ENCODE peak calls at places on chromosomes 5 and 9, in six cellular contexts. R is GM10248, A is omental fat pad, C is fibroblast of lung, Q is kidney, V is upper lobe of right lung. K is an unnamed sample.

GRCh38 chr5:41638685-41639084 is 128.3 kb upstream of the PLCXD3 start:
- DNase-seq in R (no peak), A (no peak), C (no peak), Q (no peak), V (no peak), K (no peak)

GRCh38 chr5:160792281-160792680 is 59.7 kb downstream of the ATP10B start:
- DNase-seq in R (no peak), A (no peak), C (no peak), Q (no peak), V (no peak), K (no peak)

GRCh38 chr5:88727705-88728313 is 155.2 kb downstream of the MEF2C start:
- DNase-seq in R (no peak), A (no peak), C (peak), Q (no peak), V (no peak), K (no peak)

GRCh38 chr5:6710078-6710477 is 3.2 kb upstream of the TENT4A start:
- DNase-seq in R (no peak), A (no peak), C (no peak), Q (no peak), V (no peak), K (no peak)

GRCh38 chr5:75335486-75335885 is 1.5 kb upstream of the HMGCR start:
- DNase-seq in R (no peak), A (no peak), C (no peak), Q (no peak), V (no peak), K (no peak)

GRCh38 chr5:81700166-81700565 is 50.7 kb downstream of the SSBP2 start:
- DNase-seq in R (no peak), A (no peak), C (no peak), Q (no peak), V (no peak), K (no peak)

GRCh38 chr5:14739538-14739937 is 75.0 kb downstream of the OTULIN start:
- DNase-seq in R (no peak), A (no peak), C (peak), Q (no peak), V (no peak), K (no peak)

GRCh38 chr5:180130876-180131740 is 59.5 kb upstream of the RNF130 start:
- DNase-seq in R (no peak), A (peak), C (no peak), Q (peak), V (peak), K (no peak)

GRCh38 chr9:114592356-114592755 is 4.8 kb downstream of the ATP6V1G1 start:
- DNase-seq in R (peak), A (no peak), C (no peak), Q (no peak), V (no peak), K (peak)

GRCh38 chr9:99690573-99690972 is 131.1 kb upstream of the NR4A3 start:
- DNase-seq in R (no peak), A (no peak), C (no peak), Q (no peak), V (no peak), K (no peak)

GRCh38 chr9:114718801-114719221 is 36.8 kb upstream of the TEX48 start:
- DNase-seq in R (peak), A (no peak), C (no peak), Q (peak), V (no peak), K (peak)

GRCh38 chr5:1701884-1702283 is 97.8 kb downstream of the MRPL36 start:
- DNase-seq in R (peak), A (no peak), C (no peak), Q (no peak), V (no peak), K (no peak)

GRCh38 chr9:18474778-18475177 is 825 bp downstream of the ADAMTSL1 start:
- DNase-seq in R (no peak), A (no peak), C (peak), Q (no peak), V (no peak), K (no peak)

GRCh38 chr5:79886456-79886855 is 104.6 kb downstream of the MTX3 start:
- DNase-seq in R (no peak), A (no peak), C (no peak), Q (no peak), V (no peak), K (no peak)

GRCh38 chr9:16652511-16653101 is 217.9 kb downstream of the BNC2 start:
- DNase-seq in R (no peak), A (no peak), C (peak), Q (no peak), V (no peak), K (no peak)

GRCh38 chr9:138024831-138025291 is 147.3 kb downstream of the CACNA1B start:
- DNase-seq in R (no peak), A (no peak), C (no peak), Q (peak), V (no peak), K (no peak)

GRCh38 chr5:81420039-81420667 is 26.2 kb upstream of the ACOT12 start:
- DNase-seq in R (no peak), A (no peak), C (peak), Q (no peak), V (no peak), K (peak)

GRCh38 chr9:134099123-134099761 is 31.4 kb upstream of the BRD3 start:
- DNase-seq in R (peak), A (no peak), C (peak), Q (no peak), V (peak), K (peak)

GRCh38 chr9:80699551-80699998 is 989.8 kb downstream of the TLE1 start:
- DNase-seq in R (no peak), A (no peak), C (peak), Q (no peak), V (no peak), K (no peak)

GRCh38 chr9:100426532-100427365 is at the start of gene MSANTD3:
- DNase-seq in R (peak), A (no peak), C (peak), Q (peak), V (peak), K (peak)

GRCh38 chr5:98839469-98840383 is 66.3 kb downstream of the RGMB start:
- DNase-seq in R (no peak), A (no peak), C (peak), Q (peak), V (no peak), K (peak)

GRCh38 chr9:138020120-138020794 is 142.7 kb downstream of the CACNA1B start:
- DNase-seq in R (no peak), A (no peak), C (no peak), Q (no peak), V (no peak), K (no peak)

GRCh38 chr9:107484117-107484723 is 5.3 kb downstream of the KLF4 start:
- DNase-seq in R (peak), A (no peak), C (peak), Q (no peak), V (no peak), K (no peak)

GRCh38 chr9:107480386-107480789 is 9.2 kb downstream of the KLF4 start:
- DNase-seq in R (no peak), A (peak), C (peak), Q (no peak), V (peak), K (no peak)

GRCh38 chr9:107478805-107479204 is 10.8 kb downstream of the KLF4 start:
- DNase-seq in R (no peak), A (no peak), C (no peak), Q (no peak), V (no peak), K (no peak)

GRCh38 chr9:107483666-107484065 is 5.9 kb downstream of the KLF4 start:
- DNase-seq in R (no peak), A (no peak), C (no peak), Q (no peak), V (no peak), K (no peak)

GRCh38 chr9:107481035-107481434 is 8.5 kb downstream of the KLF4 start:
- DNase-seq in R (no peak), A (no peak), C (peak), Q (no peak), V (no peak), K (no peak)
- TF ChIP-seq CTCF in R (no peak), A (no peak), C (peak), Q (no peak), V (peak), K (no peak)

GRCh38 chr9:104810421-104811339 is 46.8 kb downstream of the NIPSNAP3B start:
- DNase-seq in R (no peak), A (no peak), C (peak), Q (peak), V (no peak), K (no peak)

GRCh38 chr9:104802906-104803305 is 39.0 kb downstream of the NIPSNAP3B start:
- DNase-seq in R (no peak), A (no peak), C (no peak), Q (no peak), V (no peak), K (no peak)

GRCh38 chr9:104805441-104805840 is 41.5 kb downstream of the NIPSNAP3B start:
- DNase-seq in R (no peak), A (no peak), C (no peak), Q (no peak), V (no peak), K (no peak)

DNA sequence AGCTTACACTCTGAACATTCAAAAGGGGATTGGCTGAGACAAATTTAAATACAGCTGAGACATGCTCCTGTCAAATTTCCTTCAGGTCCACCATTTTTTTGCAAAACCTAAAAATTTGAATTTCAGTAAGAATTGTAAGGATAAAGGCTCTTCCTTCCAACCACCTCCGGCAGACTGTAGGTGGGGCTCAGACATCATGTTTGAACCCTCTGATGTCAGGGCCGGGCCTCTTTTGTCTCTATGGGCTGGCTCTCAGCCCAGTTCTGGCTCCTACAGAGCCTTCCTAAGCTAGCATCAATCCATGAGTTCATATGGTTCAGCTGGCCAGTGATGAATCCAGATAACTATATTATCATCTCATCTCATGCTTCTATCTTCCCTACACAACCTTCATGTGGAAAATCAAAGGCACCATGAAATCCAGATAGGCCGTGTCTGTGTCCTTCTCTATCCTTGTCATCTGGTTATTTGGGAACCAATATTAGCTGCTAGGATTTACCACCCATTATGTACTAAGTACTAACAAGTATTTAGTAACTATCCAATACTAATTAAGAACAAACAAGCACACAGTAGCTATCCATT is 44.2 kb downstream of the NIPSNAP3B start:
- DNase-seq in R (no peak), A (no peak), C (peak), Q (no peak), V (no peak), K (peak)
- TF ChIP-seq CTCF in R (no peak), A (no peak), C (peak), Q (peak), V (peak), K (no peak)

DNA sequence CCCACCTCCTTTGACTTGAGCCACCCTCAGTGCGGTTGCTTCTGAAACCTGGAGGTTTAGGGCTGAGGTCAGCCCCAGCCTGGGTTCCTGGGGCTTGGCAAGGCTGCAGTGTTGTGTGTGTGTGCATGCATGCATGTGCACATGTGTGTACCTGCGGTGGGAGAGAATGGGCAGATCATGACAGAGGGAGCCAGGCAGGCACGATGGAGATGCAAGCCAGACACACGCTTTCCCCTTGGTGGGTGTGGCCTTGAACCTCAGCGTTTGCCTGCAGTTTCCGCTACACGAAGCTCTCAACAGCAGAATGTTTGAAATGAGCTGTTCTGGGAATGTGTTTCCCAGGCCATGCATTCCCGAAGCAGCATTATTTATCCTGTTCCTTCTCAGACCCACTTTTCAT is 65.9 kb upstream of the RAPGEF1 start:
- DNase-seq in R (no peak), A (no peak), C (no peak), Q (peak), V (no peak), K (no peak)
- TF ChIP-seq CTCF in R (no peak), A (no peak), C (no peak), Q (no peak), V (no peak), K (no peak)

GRCh38 chr5:141135030-141135717 is at the start of gene PCDHB5:
- DNase-seq in R (no peak), A (no peak), C (peak), Q (no peak), V (no peak), K (peak)
- TF ChIP-seq CTCF in R (no peak), A (no peak), C (peak), Q (peak), V (peak), K (peak)

DNA sequence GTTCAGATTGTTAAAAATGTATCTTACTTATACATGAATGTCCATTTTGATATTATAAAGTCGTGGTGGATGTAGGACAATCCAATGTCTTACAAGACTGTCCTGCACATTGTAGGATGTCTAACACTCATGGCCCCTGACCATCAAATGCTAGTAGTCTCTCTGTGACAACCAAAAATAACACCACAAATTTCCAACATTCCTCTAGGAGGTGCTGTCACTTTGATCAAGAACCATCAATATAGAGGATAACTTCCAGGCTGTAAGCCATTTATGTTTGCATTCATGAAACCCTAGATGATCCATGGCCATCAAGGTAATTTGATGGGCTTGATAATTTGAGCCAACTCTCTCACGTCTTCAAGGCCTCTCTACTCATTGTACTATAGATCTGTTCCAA is 20.5 kb upstream of the ZFR start:
- DNase-seq in R (no peak), A (no peak), C (no peak), Q (no peak), V (no peak), K (no peak)
- TF ChIP-seq CTCF in R (no peak), A (no peak), C (no peak), Q (no peak), V (no peak), K (no peak)

GRCh38 chr9:71223953-71224538 is 102.6 kb upstream of the TRPM3 start:
- DNase-seq in R (no peak), A (no peak), C (no peak), Q (no peak), V (no peak), K (no peak)
- TF ChIP-seq CTCF in R (no peak), A (no peak), C (no peak), Q (no peak), V (no peak), K (no peak)

DNA sequence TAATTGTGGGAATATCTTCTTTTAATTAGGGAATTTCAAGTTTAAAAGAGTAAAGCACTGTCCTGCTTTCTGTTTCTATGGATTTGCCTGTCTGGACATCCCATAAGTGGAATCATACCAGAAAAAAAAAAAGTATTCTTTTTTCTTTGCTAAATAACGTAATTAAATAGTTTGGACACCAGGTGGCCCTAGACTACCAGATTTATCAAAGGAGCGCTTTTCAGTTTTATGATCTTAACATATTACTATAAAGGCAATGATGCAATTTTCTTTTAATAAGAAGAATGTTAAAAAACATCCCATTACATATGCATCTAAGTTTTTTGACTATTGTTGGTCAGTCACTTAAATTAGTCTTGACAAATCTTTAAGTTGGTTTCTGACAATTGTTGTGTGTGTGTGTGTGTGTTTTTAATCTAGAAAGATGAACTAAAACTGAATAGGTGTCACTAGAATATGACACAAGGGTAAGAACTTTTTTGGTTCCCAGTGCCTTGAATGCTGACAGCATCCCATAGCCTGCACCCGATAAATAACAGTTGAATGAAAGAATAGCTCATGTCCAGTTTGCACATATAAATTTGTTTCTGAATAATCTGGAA is 49.5 kb downstream of the C5orf22 start:
- DNase-seq in R (no peak), A (no peak), C (peak), Q (no peak), V (no peak), K (no peak)
- TF ChIP-seq CTCF in R (peak), A (no peak), C (peak), Q (peak), V (peak), K (peak)

GRCh38 chr5:36388288-36388687 is 86.6 kb upstream of the RANBP3L start:
- DNase-seq in R (no peak), A (no peak), C (no peak), Q (no peak), V (no peak), K (no peak)

GRCh38 chr5:36390640-36391039 is 88.9 kb upstream of the RANBP3L start:
- DNase-seq in R (no peak), A (no peak), C (no peak), Q (no peak), V (no peak), K (no peak)

GRCh38 chr5:36392818-36393217 is 91.1 kb upstream of the RANBP3L start:
- DNase-seq in R (no peak), A (no peak), C (peak), Q (no peak), V (no peak), K (no peak)

GRCh38 chr5:36392186-36392585 is 90.5 kb upstream of the RANBP3L start:
- DNase-seq in R (no peak), A (no peak), C (no peak), Q (no peak), V (no peak), K (no peak)

DNA sequence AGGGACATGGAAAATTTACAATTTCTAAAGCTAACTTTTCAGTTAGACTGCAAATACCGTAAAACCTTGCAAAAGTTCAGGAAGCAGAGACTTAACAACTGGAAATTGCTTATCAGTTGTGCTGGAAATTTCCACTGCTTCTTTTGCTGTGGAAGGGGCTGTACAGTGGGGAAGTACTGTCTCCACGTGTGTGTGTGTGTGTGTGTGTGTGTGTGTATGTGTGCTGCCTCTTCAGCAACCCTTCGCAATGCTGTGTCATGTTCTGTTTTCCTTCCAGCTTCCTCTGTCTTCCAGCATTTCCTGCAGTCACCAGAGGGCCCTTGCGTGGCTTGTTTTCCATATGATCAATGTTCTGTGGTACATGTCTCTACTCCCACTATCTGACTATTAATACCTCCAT is 87.5 kb upstream of the RANBP3L start:
- DNase-seq in R (no peak), A (no peak), C (peak), Q (no peak), V (no peak), K (no peak)
- TF ChIP-seq CTCF in R (no peak), A (no peak), C (no peak), Q (no peak), V (no peak), K (no peak)

DNA sequence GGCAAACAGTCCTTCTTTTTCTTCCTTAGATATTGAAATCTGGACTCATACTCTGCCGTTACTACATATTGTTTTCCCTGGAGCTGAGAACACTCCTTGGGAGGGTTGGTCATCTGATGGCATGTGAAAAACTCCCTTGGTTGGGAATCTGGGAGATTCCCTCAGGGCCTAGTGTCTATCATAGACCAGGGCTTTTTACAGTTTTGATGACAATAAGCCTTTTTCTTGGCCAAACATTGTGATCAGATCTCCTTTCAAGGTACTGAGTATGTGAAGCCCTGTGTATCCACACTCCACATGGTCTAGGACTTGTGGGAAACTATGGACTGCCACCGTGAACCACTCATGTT is 32.9 kb downstream of the TMEM252 start:
- DNase-seq in R (no peak), A (no peak), C (no peak), Q (no peak), V (no peak), K (no peak)
- TF ChIP-seq CTCF in R (no peak), A (no peak), C (no peak), Q (no peak), V (no peak), K (peak)

DNA sequence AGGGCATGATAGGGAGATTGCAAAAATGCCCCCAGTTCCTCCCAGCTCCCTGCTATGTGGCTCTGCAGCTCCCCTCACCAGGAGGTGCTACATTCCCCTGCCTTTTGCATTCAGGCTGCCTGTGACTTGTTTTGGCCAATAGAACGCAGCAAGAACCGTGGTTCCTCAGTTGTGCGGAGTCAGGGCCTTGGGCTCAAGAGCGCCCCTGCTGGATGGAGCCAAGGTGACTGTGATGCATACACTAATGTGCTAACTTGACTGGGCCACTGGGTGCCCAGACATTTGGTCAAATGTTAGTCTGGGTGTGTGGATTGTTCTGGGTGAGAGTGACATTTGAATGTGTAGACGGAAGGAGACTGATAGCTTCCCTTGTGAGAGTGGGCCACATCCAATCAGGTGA is 123.3 kb upstream of the MVB12B start:
- DNase-seq in R (no peak), A (no peak), C (no peak), Q (no peak), V (no peak), K (peak)
- TF ChIP-seq CTCF in R (no peak), A (no peak), C (peak), Q (no peak), V (no peak), K (no peak)

K was measured in activated CD8-positive, alpha-beta T cell treated with anti-CD3 and anti-CD28 coated beads for 36 hours.